ENCODE peak calls at places on chromosomes 16 and 17, in seven cellular contexts. One of them, this sample, is unnamed.
A peak's percentile ranks its signal among the peaks of the same experiment; 100 is the strongest.

GRCh38 chr16:58399718-58400633 is 7.7 kb downstream of the GINS3 start:
- DNase-seq in tibial nerve: no peak
- DNase-seq in frontal cortex: no peak
- DNase-seq in colonic mucosa: no peak
- DNase-seq in cardiac fibroblast: peak; percentile 18
- DNase-seq in AG04449: no peak
- DNase-seq in naive thymus-derived CD8-positive, alpha-beta T cell: no peak
- DNase-seq in this sample: no peak

GRCh38 chr16:85459529-85460251 is 153.4 kb upstream of the GSE1 start:
- DNase-seq in tibial nerve: no peak
- DNase-seq in frontal cortex: no peak
- DNase-seq in colonic mucosa: no peak
- DNase-seq in cardiac fibroblast: no peak
- DNase-seq in AG04449: no peak
- DNase-seq in naive thymus-derived CD8-positive, alpha-beta T cell: no peak
- DNase-seq in this sample: no peak

GRCh38 chr16:1870365-1871082 is 1.4 kb downstream of the MEIOB start:
- DNase-seq in tibial nerve: no peak
- DNase-seq in frontal cortex: no peak
- DNase-seq in colonic mucosa: no peak
- DNase-seq in cardiac fibroblast: peak; percentile 86
- DNase-seq in AG04449: peak; percentile 21
- DNase-seq in naive thymus-derived CD8-positive, alpha-beta T cell: no peak
- DNase-seq in this sample: no peak

GRCh38 chr16:21986692-21987246 is 14.1 kb downstream of the PDZD9 start:
- DNase-seq in tibial nerve: no peak
- DNase-seq in frontal cortex: no peak
- DNase-seq in colonic mucosa: no peak
- DNase-seq in cardiac fibroblast: no peak
- DNase-seq in AG04449: no peak
- DNase-seq in naive thymus-derived CD8-positive, alpha-beta T cell: no peak
- DNase-seq in this sample: no peak

GRCh38 chr16:3793161-3793576 is 75.8 kb upstream of the TRAP1 start:
- DNase-seq in tibial nerve: peak; percentile 17
- DNase-seq in frontal cortex: peak; percentile 20
- DNase-seq in colonic mucosa: no peak
- DNase-seq in cardiac fibroblast: peak; percentile 49
- DNase-seq in AG04449: no peak
- DNase-seq in naive thymus-derived CD8-positive, alpha-beta T cell: no peak
- DNase-seq in this sample: no peak

GRCh38 chr16:80656161-80656560 is 115.4 kb downstream of the DYNLRB2 start:
- DNase-seq in tibial nerve: no peak
- DNase-seq in frontal cortex: no peak
- DNase-seq in colonic mucosa: no peak
- DNase-seq in cardiac fibroblast: no peak
- DNase-seq in AG04449: no peak
- DNase-seq in naive thymus-derived CD8-positive, alpha-beta T cell: no peak
- DNase-seq in this sample: no peak

GRCh38 chr16:49664221-49665215 is 191.4 kb downstream of the ZNF423 start:
- DNase-seq in tibial nerve: no peak
- DNase-seq in frontal cortex: no peak
- DNase-seq in colonic mucosa: peak; percentile 25
- DNase-seq in cardiac fibroblast: no peak
- DNase-seq in AG04449: no peak
- DNase-seq in naive thymus-derived CD8-positive, alpha-beta T cell: no peak
- DNase-seq in this sample: no peak

GRCh38 chr16:12311887-12312286 is 335.4 kb downstream of the SNX29 start:
- DNase-seq in tibial nerve: no peak
- DNase-seq in frontal cortex: no peak
- DNase-seq in colonic mucosa: no peak
- DNase-seq in cardiac fibroblast: no peak
- DNase-seq in AG04449: no peak
- DNase-seq in naive thymus-derived CD8-positive, alpha-beta T cell: no peak
- DNase-seq in this sample: no peak

GRCh38 chr17:78381601-78382168 is 3.2 kb downstream of the PGS1 start:
- DNase-seq in tibial nerve: no peak
- DNase-seq in frontal cortex: no peak
- DNase-seq in colonic mucosa: no peak
- DNase-seq in cardiac fibroblast: no peak
- DNase-seq in AG04449: no peak
- DNase-seq in naive thymus-derived CD8-positive, alpha-beta T cell: no peak
- DNase-seq in this sample: no peak

GRCh38 chr17:3796110-3796821 is 4.7 kb downstream of the ITGAE start:
- DNase-seq in tibial nerve: no peak
- DNase-seq in frontal cortex: no peak
- DNase-seq in colonic mucosa: no peak
- DNase-seq in cardiac fibroblast: no peak
- DNase-seq in AG04449: no peak
- DNase-seq in naive thymus-derived CD8-positive, alpha-beta T cell: peak; percentile 77
- DNase-seq in this sample: no peak

GRCh38 chr17:61484174-61484573 is 32.0 kb downstream of the TBX4 start:
- DNase-seq in tibial nerve: no peak
- DNase-seq in frontal cortex: no peak
- DNase-seq in colonic mucosa: no peak
- DNase-seq in cardiac fibroblast: no peak
- DNase-seq in AG04449: no peak
- DNase-seq in naive thymus-derived CD8-positive, alpha-beta T cell: peak; percentile 46
- DNase-seq in this sample: no peak

GRCh38 chr17:38564869-38565268 is 40.9 kb downstream of the SRCIN1 start:
- DNase-seq in tibial nerve: no peak
- DNase-seq in frontal cortex: no peak
- DNase-seq in colonic mucosa: no peak
- DNase-seq in cardiac fibroblast: no peak
- DNase-seq in AG04449: no peak
- DNase-seq in naive thymus-derived CD8-positive, alpha-beta T cell: no peak
- DNase-seq in this sample: no peak

This sample was measured in HT-29.